ENCODE peak calls at places on chromosomes 4 and X, in five cellular contexts. M is right atrium auricular region, D is uterus, K is mucosa of descending colon, G is K562. Q is an unnamed sample.
A peak's percentile ranks its signal among the peaks of the same experiment; 100 is the strongest.

GRCh38 chrX:72705111-72705510 is 9.0 kb downstream of the PHKA1 start:
- DNase-seq in M (no peak), D (no peak), K (no peak), G (no peak), Q (no peak)

GRCh38 chrX:150362599-150363481 is at the start of gene MAMLD1:
- DNase-seq in M (peak; percentile 83), D (peak; percentile 68), K (peak; percentile 46), G (peak; percentile 41), Q (no peak)

GRCh38 chrX:29787666-29788065 is 427.7 kb upstream of the MAGEB2 start:
- DNase-seq in M (no peak), D (no peak), K (no peak), G (no peak), Q (no peak)

GRCh38 chrX:115038406-115038805 is 21.0 kb upstream of the IL13RA2 start:
- DNase-seq in M (no peak), D (no peak), K (no peak), G (no peak), Q (no peak)

GRCh38 chrX:118220509-118220908 is 103.9 kb upstream of the KLHL13 start:
- DNase-seq in M (no peak), D (no peak), K (no peak), G (no peak), Q (no peak)

GRCh38 chrX:10235851-10236250 is 79.1 kb downstream of the CLCN4 start:
- DNase-seq in M (no peak), D (no peak), K (no peak), G (no peak), Q (no peak)

GRCh38 chr4:157291071-157291470 is 70.5 kb downstream of the GRIA2 start:
- DNase-seq in M (no peak), D (no peak), K (no peak), G (no peak), Q (no peak)

GRCh38 chr4:100162027-100162685 is 28.1 kb downstream of the DDIT4L start:
- DNase-seq in M (no peak), D (no peak), K (no peak), G (no peak), Q (no peak)

GRCh38 chr4:124936427-124936826 is 223.9 kb upstream of the ANKRD50 start:
- DNase-seq in M (peak; percentile 73), D (no peak), K (peak; percentile 7), G (no peak), Q (peak; percentile 16)

DNA sequence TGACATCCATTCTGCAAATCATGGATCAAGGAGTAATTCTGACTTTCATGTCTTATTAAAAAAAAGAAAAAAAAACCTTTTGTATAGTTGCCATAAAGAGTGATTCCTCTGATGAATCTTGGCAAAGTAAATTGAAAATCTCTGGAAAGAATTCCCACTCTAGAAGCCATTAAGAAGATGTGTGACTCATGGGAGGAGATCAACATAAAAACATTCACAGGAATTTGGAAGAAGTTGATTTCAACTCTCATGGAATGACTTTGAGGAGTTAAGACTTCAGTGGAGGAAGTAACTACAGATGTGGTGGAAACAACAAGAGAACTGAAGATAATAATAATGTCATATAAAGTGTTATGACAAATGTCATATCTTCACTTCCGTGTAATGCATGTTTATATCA is 204.1 kb downstream of the PABPC4L start:
- DNase-seq in M (no peak), D (no peak), K (no peak), G (no peak), Q (no peak)
- H3K9me3 ChIP-seq in M (no peaks in the 10 kb centered on the region), D (no peaks in the 10 kb centered on the region), K (no peaks in the 10 kb centered on the region), G (no peaks in the 10 kb centered on the region), Q (no peaks in the 10 kb centered on the region)

DNA sequence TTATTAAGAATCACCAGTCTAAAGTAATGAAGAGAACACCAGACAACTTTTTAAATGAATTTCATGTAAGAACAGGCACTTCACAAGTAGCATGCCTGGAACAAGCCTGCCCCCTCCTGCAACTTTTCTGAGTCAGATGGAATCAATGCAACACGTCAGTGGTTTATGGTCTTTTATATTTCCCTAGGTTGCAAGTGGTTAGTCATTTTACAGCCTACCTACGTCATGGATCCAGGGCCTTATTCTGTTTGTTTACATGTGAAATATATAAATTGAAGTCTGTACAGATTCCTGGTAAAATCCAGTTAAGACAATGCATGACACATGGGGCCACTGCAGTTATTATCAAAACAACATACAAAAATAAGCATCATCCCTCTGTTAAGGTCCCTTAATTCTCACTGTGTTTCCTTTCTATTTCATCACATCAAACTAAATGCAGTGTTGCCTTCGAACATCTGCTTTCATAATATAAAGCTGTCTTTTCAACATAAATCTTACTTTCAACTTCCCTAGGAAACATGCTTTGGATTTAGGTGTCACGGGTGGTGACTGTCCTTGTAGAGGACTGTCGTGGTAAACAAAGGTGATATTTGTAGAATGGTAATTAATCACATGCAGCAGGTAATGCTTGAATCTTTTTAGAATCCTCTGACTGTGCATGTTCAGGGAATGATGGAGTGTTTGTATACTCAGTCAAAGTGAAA is 309.3 kb downstream of the FRMPD4 start:
- DNase-seq in M (no peak), D (peak; percentile 19), K (no peak), G (no peak), Q (no peak)
- TF ChIP-seq CTCF in M (no peak), D (no peak), K (no peak), G (no peak), Q (no peak)

DNA sequence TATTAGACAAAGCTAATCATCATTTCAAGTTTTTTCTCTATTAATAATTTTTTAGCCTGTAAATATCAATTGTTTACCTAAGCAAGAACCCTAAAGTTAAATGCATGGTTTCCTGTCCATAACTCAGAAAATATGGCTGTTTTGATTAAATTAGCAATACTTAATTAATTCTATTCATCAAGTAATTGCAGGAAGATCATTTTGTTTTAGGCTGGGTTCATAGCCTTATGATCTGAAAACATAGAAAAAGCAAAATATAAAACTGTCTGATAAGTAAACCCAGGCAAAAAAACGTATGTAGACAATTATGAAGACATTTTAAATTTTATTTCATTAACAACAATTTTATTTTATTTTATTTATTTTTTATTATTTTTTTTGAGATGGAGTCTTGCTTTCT is 219.1 kb downstream of the EVC2 start:
- DNase-seq in M (no peak), D (no peak), K (no peak), G (no peak), Q (no peak)
- H3K9me3 ChIP-seq in M (peaks cover 55% of the 10 kb centered on the region), D (no peaks in the 10 kb centered on the region), K (peaks cover 42% of the 10 kb centered on the region), G (no peaks in the 10 kb centered on the region), Q (no peaks in the 10 kb centered on the region)

GRCh38 chr4:7364979-7365378 is 69.8 kb downstream of the PSAPL1 start:
- DNase-seq in M (no peak), D (no peak), K (no peak), G (no peak), Q (no peak)

GRCh38 chr4:7366958-7367353 is 67.8 kb downstream of the PSAPL1 start:
- DNase-seq in M (no peak), D (no peak), K (no peak), G (no peak), Q (no peak)

GRCh38 chr4:7365472-7366179 is 69.1 kb downstream of the PSAPL1 start:
- DNase-seq in M (no peak), D (no peak), K (no peak), G (no peak), Q (no peak)

GRCh38 chr4:7367361-7367760 is 67.4 kb downstream of the PSAPL1 start:
- DNase-seq in M (no peak), D (no peak), K (no peak), G (no peak), Q (no peak)

GRCh38 chr4:7366180-7366957 is 68.4 kb downstream of the PSAPL1 start:
- DNase-seq in M (no peak), D (no peak), K (no peak), G (no peak), Q (no peak)
- TF ChIP-seq CTCF in M (no peak), D (no peak), K (no peak), G (no peak), Q (no peak)

DNA sequence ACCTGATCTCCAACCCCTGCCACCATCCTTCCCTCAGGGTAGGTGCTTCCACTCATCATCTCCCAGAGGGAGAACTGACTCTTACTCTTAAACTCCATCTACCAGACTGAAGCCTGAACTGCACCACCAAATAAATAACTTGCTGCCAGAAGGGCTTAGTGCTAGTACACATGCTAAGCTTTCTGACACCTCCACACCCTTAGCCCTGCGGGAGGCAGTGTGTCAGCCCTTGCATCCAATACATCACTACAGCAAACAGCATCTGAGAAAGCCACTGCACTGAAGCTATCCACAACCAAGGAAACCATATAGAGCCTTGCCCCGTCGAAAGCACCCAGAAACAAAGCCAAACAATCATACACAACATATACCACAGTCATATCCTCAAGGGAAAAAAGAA is 68.6 kb upstream of the MCF2 start:
- DNase-seq in M (no peak), D (no peak), K (no peak), G (no peak), Q (no peak)
- H3K9me3 ChIP-seq in M (no peaks in the 10 kb centered on the region), D (no peaks in the 10 kb centered on the region), K (no peaks in the 10 kb centered on the region), G (no peaks in the 10 kb centered on the region), Q (no peaks in the 10 kb centered on the region)

GRCh38 chr4:109334129-109334528 is 31.7 kb upstream of the COL25A1 start:
- DNase-seq in M (no peak), D (no peak), K (no peak), G (no peak), Q (no peak)

GRCh38 chr4:109334596-109335105 is 32.2 kb upstream of the COL25A1 start:
- DNase-seq in M (no peak), D (no peak), K (no peak), G (no peak), Q (no peak)

DNA sequence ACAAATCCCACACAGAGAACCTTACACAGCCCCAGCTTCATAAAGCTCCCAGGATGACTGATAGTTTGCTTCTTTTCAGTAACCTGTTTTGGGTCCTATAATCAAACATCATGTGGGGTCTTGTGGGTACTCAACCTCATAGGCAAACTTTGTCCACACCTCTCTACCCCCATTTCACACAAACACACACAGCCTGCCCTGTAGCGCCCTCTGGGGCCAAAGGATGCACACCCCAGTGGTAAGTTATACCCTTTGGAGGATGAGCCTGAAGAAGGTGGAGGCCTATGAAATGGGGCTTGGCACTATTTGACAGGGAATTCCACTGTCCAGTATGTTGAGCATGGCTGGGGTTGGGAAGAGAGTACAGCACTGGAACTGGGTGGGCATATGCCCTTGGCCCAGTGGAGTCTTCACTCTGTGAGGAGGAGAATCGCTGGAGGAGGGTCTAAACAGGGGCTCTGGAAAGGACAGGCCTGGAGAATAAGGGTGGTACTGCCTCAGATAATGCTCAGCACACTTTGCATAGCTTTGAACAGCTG is 30.5 kb upstream of the COL25A1 start:
- DNase-seq in M (no peak), D (no peak), K (peak; percentile 5), G (peak; percentile 19), Q (peak; percentile 18)
- TF ChIP-seq CTCF in M (no peak), D (no peak), K (no peak), G (peak; percentile 81), Q (peak; percentile 39)

DNA sequence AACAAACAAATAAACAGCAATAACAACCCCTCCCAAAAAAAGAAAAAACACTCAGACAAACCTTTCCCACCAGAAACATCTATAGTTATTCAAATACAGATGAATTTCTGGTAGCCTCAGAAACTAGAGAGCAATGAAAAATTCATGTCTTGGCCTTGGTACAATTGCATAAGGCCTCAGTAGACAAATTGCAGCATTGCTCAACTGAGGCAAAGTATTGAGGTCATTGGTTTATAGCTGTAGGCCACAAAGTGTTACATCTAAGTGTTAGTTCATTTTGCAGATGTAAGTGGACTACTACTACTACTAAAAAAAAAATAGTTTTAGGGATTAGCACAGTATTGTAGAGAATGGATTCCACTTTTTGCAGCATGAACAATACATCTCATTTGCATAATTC is 2268.3 kb downstream of the ARAP2 start:
- DNase-seq in M (no peak), D (no peak), K (no peak), G (no peak), Q (no peak)
- H3K9me3 ChIP-seq in M (no peaks in the 10 kb centered on the region), D (no peaks in the 10 kb centered on the region), K (peaks cover 42% of the 10 kb centered on the region), G (no peaks in the 10 kb centered on the region), Q (no peaks in the 10 kb centered on the region)

Q was measured in BE2C.